ENCODE peak calls at places on chromosomes 16 and 17, in ten cellular contexts. G is GOT3; X is T follicular helper cell; Y is H9; R is fibroblast of mammary gland; E is breast epithelium; L is activated CD4-positive, alpha-beta T cell treated with anti-CD3 and anti-CD28 coated beads for 4 hours; V is aorta; I is NCI-H1436; O is glomerular endothelial cell. P is an unnamed sample.

GRCh38 chr16:54326266-54326662 is 39.7 kb upstream of the IRX3 start:
- DNase-seq in G (no peak), X (no peak), Y (no peak), R (peak), E (no peak), L (no peak), V (no peak), I (no peak), O (no peak), P (no peak)

GRCh38 chr17:1787301-1787902 is 25.5 kb downstream of the SERPINF1 start:
- DNase-seq in G (peak), X (no peak), Y (no peak), R (peak), E (no peak), L (no peak), V (peak), I (no peak), O (no peak), P (no peak)

GRCh38 chr17:60256174-60256573 is 106.4 kb downstream of the CA4 start:
- DNase-seq in G (no peak), X (no peak), Y (no peak), R (no peak), E (no peak), L (no peak), V (no peak), I (no peak), O (no peak), P (no peak)

GRCh38 chr16:12199524-12199923 is 223.0 kb downstream of the SNX29 start:
- DNase-seq in G (no peak), X (no peak), Y (no peak), R (no peak), E (no peak), L (no peak), V (no peak), I (no peak), O (no peak), P (no peak)

GRCh38 chr17:82909322-82909904 is 69.6 kb upstream of the ZNF750 start:
- DNase-seq in G (no peak), X (no peak), Y (no peak), R (no peak), E (no peak), L (no peak), V (peak), I (no peak), O (no peak), P (peak)

GRCh38 chr17:75641343-75641742 is 8.1 kb downstream of the SMIM5 start:
- DNase-seq in G (no peak), X (no peak), Y (no peak), R (no peak), E (no peak), L (no peak), V (no peak), I (no peak), O (no peak), P (no peak)

GRCh38 chr16:64712027-64712426 is 409.8 kb downstream of the CDH11 start:
- DNase-seq in G (no peak), X (no peak), Y (no peak), R (no peak), E (no peak), L (no peak), V (no peak), I (no peak), O (no peak), P (no peak)

GRCh38 chr17:12180644-12181261 is 160.1 kb downstream of the MAP2K4 start:
- DNase-seq in G (no peak), X (no peak), Y (no peak), R (peak), E (no peak), L (no peak), V (no peak), I (peak), O (peak), P (no peak)

GRCh38 chr16:26993988-26994387 is 72.7 kb upstream of the C16orf82 start:
- DNase-seq in G (no peak), X (no peak), Y (no peak), R (peak), E (no peak), L (no peak), V (no peak), I (no peak), O (no peak), P (no peak)